ENCODE peak calls at places on chromosome 3, in four cellular contexts. B is stomach, Y is HCT116, T is left lung. R is an unnamed sample.

GRCh38 chr3:61181874-61182273 is 69.4 kb downstream of the FHIT start:
- DNase-seq in Y (peak), T (no peak), B (no peak), R (no peak)

GRCh38 chr3:72306800-72307341 is 521.9 kb upstream of the PROK2 start:
- DNase-seq in Y (no peak), B (no peak), T (no peak), R (peak)

GRCh38 chr3:124558898-124559649 is 171.2 kb upstream of the UMPS start:
- DNase-seq in B (peak), T (peak), Y (peak), R (peak)

GRCh38 chr3:23275814-23276213 is 72.7 kb downstream of the UBE2E2 start:
- DNase-seq in T (no peak), Y (no peak), B (no peak), R (no peak)

GRCh38 chr3:197970588-197970987 is 10.6 kb downstream of the LMLN start:
- DNase-seq in B (no peak), T (no peak), Y (no peak), R (no peak)

GRCh38 chr3:98361289-98361688 is 7.6 kb downstream of the OR5K4 start:
- DNase-seq in T (no peak), Y (no peak), B (no peak), R (no peak)

GRCh38 chr3:28972921-28973320 is 307.9 kb upstream of the RBMS3 start:
- DNase-seq in T (no peak), B (no peak), Y (no peak), R (peak)

GRCh38 chr3:18445421-18446066 is 20.4 kb upstream of the SATB1 start:
- DNase-seq in T (peak), Y (no peak), B (peak), R (no peak)

GRCh38 chr3:45541326-45542321 is 52.9 kb upstream of the LIMD1 start:
- DNase-seq in Y (no peak), B (no peak), T (no peak), R (no peak)

GRCh38 chr3:129602730-129603560 is 3.5 kb downstream of the PLXND1 start:
- DNase-seq in T (peak), B (no peak), Y (no peak), R (peak)

GRCh38 chr3:69542265-69543079 is 156.6 kb upstream of the FRMD4B start:
- DNase-seq in Y (no peak), B (no peak), T (peak), R (no peak)

GRCh38 chr3:66376568-66376967 is 124.3 kb downstream of the LRIG1 start:
- DNase-seq in T (no peak), B (no peak), Y (peak), R (peak)

GRCh38 chr3:4492240-4493007 is 724 bp upstream of the ITPR1 start:
- DNase-seq in Y (no peak), B (peak), T (peak), R (peak)

GRCh38 chr3:43753743-43754142 is 63.0 kb downstream of the ABHD5 start:
- DNase-seq in B (no peak), T (no peak), Y (no peak), R (no peak)

GRCh38 chr3:156396851-156397250 is 158.1 kb downstream of the SSR3 start:
- DNase-seq in B (no peak), Y (no peak), T (no peak), R (no peak)

GRCh38 chr3:100268156-100268555 is 7.4 kb downstream of the TBC1D23 start:
- DNase-seq in T (no peak), B (no peak), Y (no peak), R (no peak)

GRCh38 chr3:158532099-158532734 is 38.8 kb upstream of the MLF1 start:
- DNase-seq in B (no peak), T (no peak), Y (peak), R (peak)

GRCh38 chr3:142863965-142864924 is 24.6 kb downstream of the PCOLCE2 start:
- DNase-seq in B (no peak), T (no peak), Y (no peak), R (no peak)

GRCh38 chr3:112789787-112790186 is 56.9 kb downstream of the CD200R1L start:
- DNase-seq in B (no peak), Y (no peak), T (no peak), R (no peak)

GRCh38 chr3:39384665-39385000 is 1.5 kb downstream of the SLC25A38 start:
- DNase-seq in T (no peak), B (no peak), Y (no peak), R (no peak)
- H3K4me3 ChIP-seq in T (peak), B (peak), Y (peak), R (peak)

GRCh38 chr3:14506626-14507344 is 33.4 kb downstream of the GRIP2 start:
- DNase-seq in Y (no peak), T (no peak), B (no peak), R (no peak)

GRCh38 chr3:14505803-14506500 is 34.2 kb downstream of the GRIP2 start:
- DNase-seq in Y (no peak), B (no peak), T (no peak), R (no peak)

GRCh38 chr3:14503033-14503705 is 37.0 kb downstream of the GRIP2 start:
- DNase-seq in Y (no peak), B (no peak), T (no peak), R (no peak)

GRCh38 chr3:14503706-14504065 is 36.5 kb downstream of the GRIP2 start:
- DNase-seq in B (no peak), Y (no peak), T (no peak), R (no peak)

DNA sequence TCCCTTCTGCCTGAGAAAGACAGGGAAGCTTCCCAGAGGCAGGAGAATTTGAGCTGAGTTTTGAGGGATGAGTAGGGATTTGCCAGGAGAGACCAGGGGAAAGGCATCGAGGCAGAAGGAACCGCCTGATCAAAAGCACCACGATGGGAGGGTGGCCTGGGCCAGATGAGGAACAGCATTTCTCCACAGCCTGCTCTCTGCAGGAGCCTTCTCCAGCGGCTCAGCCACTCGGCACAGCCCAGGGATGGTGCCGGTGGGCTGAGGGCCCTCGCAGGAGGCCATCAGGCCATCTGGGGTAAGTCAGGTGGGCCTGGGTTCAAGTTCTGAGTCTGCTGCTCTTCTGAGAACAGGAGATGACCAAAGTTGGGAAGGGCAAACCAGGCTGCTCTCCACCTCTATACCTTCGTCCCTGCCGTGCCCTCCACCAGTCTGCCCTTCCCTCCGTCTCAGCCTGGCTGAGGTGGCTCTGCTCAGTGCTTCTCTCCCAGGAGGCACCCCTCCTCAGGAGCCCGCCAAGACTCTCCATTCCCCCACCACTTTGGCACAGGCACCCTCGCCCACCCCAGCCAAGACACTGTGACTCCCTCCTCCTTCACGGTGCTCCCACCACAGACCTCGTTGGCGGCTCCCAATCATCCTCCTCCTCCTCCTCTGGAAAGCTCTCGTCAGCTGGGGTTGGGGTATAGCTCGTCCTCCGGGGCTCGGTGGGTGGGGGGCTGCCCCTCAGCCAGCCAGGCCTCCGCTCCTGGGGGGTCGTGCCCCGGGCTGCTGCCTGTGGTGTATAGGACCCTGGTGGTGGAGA is 34.9 kb downstream of the GRIP2 start:
- DNase-seq in Y (no peak), T (no peak), B (no peak), R (no peak)
- H3K4me3 ChIP-seq in Y (no peak), T (no peak), B (no peak), R (no peak)

DNA sequence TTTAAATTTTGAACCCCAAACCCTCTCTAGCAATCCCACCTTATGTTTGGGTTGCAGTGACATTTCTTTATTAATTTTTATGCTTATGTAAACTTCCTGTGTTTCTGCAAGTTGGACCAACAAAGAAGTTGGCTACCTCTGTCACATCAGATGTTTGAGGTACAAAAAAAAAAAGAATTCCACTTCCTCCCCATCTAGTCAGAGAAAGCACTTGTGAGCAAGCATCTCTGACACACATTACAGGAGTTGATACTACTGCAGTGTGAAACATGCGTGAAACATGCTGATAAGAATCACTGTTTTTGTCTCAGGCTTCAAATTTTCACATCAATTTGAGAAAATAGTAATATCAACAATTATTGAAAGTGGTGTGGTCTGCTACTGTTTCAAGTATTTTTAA is 1.3 kb downstream of the SCAANT1 start:
- DNase-seq in B (no peak), T (no peak), Y (no peak), R (no peak)
- H3K4me3 ChIP-seq in B (peak), T (no peak), Y (peak), R (peak)

DNA sequence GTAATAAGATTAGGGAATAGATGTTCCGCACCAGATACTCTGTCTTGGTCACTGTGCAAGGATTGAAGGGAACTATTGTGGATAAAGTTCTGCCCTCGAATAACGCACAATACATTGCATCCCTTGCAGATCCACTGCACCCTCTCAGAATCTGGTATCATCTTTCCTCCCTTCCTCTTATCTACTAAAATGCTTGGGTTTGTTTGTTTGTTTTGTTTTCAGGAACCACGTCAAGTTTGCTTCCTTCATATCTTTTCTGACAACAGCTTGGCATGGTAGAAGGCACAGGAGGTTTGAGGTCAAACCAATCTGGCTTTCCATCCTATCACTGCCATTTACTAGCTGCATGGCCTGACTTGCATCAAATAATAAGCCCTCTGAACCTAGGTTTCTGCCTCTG is 2.0 kb upstream of the FSTL1 start:
- DNase-seq in B (no peak), Y (no peak), T (no peak), R (no peak)
- H3K4me3 ChIP-seq in B (no peak), Y (no peak), T (no peak), R (no peak)

DNA sequence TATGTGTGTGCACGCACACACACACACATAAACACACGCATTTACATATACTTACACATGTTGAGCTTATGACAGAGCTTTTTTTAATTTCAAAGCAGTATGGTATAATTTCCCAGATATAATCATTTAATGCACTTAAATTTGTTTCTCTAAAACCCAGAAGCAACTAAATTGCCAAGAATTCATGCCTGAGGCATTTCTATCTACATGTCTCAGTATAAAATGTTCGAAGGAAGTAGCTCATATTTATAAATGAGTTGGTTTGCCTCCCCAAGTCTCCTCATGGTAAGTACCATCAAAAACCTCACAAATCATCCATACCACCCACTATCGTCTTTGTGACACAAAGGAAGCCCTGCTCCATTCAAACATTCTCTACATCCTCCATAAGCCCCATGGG is 130.6 kb downstream of the RPL22L1 start:
- DNase-seq in Y (no peak), B (no peak), T (no peak), R (no peak)
- H3K4me3 ChIP-seq in Y (no peak), B (no peak), T (no peak), R (peak)